ENCODE peak calls at places on chromosomes 11 and 22, in four cellular contexts. One of them, this sample, is unnamed. For H3K9me3, the result is how much of the 10 kb centered on the place peaks cover.

GRCh38 chr22:47553436-47553835 is 791.0 kb downstream of the TBC1D22A start:
- DNase-seq in psoas muscle: no peak
- DNase-seq in astrocyte: no peak
- DNase-seq in aorta: no peak
- DNase-seq in this sample: no peak

GRCh38 chr11:8906629-8907028 is 4.4 kb upstream of the AKIP1 start:
- DNase-seq in psoas muscle: no peak
- DNase-seq in astrocyte: peak
- DNase-seq in aorta: no peak
- DNase-seq in this sample: no peak

GRCh38 chr11:21105196-21105917 is 436.0 kb downstream of the NELL1 start:
- DNase-seq in psoas muscle: no peak
- DNase-seq in astrocyte: no peak
- DNase-seq in aorta: no peak
- DNase-seq in this sample: no peak

GRCh38 chr11:130616578-130616977 is 168.1 kb downstream of the ADAMTS15 start:
- DNase-seq in psoas muscle: no peak
- DNase-seq in astrocyte: no peak
- DNase-seq in aorta: no peak
- DNase-seq in this sample: no peak

GRCh38 chr22:23415490-23415851 is 164.6 kb downstream of the IGLL1 start:
- DNase-seq in psoas muscle: no peak
- DNase-seq in astrocyte: no peak
- DNase-seq in aorta: no peak
- DNase-seq in this sample: peak

GRCh38 chr22:44351685-44352377 is 39.1 kb upstream of the SHISAL1 start:
- DNase-seq in psoas muscle: no peak
- DNase-seq in astrocyte: peak
- DNase-seq in aorta: peak
- DNase-seq in this sample: peak

GRCh38 chr11:62390727-62391126 is 28.1 kb upstream of the SCGB1A1 start:
- DNase-seq in psoas muscle: no peak
- DNase-seq in astrocyte: no peak
- DNase-seq in aorta: no peak
- DNase-seq in this sample: no peak

GRCh38 chr11:10770626-10771254 is 19.7 kb downstream of the CTR9 start:
- DNase-seq in psoas muscle: peak
- DNase-seq in astrocyte: peak
- DNase-seq in aorta: no peak
- DNase-seq in this sample: no peak

GRCh38 chr11:120985718-120986569 is 38.0 kb upstream of the TBCEL start:
- DNase-seq in psoas muscle: peak
- DNase-seq in astrocyte: peak
- DNase-seq in aorta: peak
- DNase-seq in this sample: peak

GRCh38 chr11:35389897-35390462 is 29.4 kb downstream of the SLC1A2 start:
- DNase-seq in psoas muscle: no peak
- DNase-seq in astrocyte: no peak
- DNase-seq in aorta: no peak
- DNase-seq in this sample: no peak

GRCh38 chr11:13291794-13292193 is 14.2 kb downstream of the BMAL1 start:
- DNase-seq in psoas muscle: no peak
- DNase-seq in astrocyte: no peak
- DNase-seq in aorta: no peak
- DNase-seq in this sample: no peak

GRCh38 chr11:61173456-61173855 is 12.2 kb upstream of the VPS37C start:
- DNase-seq in psoas muscle: no peak
- DNase-seq in astrocyte: no peak
- DNase-seq in aorta: no peak
- DNase-seq in this sample: no peak

GRCh38 chr11:34209809-34210208 is 104.4 kb downstream of the NAT10 start:
- DNase-seq in psoas muscle: no peak
- DNase-seq in astrocyte: no peak
- DNase-seq in aorta: no peak
- DNase-seq in this sample: no peak

GRCh38 chr11:3154001-3154599 is 11.0 kb downstream of the OSBPL5 start:
- DNase-seq in psoas muscle: peak
- DNase-seq in astrocyte: peak
- DNase-seq in aorta: peak
- DNase-seq in this sample: peak

GRCh38 chr22:49418341-49418894 is 409.3 kb downstream of the BRD1 start:
- DNase-seq in psoas muscle: no peak
- DNase-seq in astrocyte: no peak
- DNase-seq in aorta: no peak
- DNase-seq in this sample: no peak
- H3K9me3 ChIP-seq in psoas muscle: under half
- H3K9me3 ChIP-seq in astrocyte: under half
- H3K9me3 ChIP-seq in aorta: under half
- H3K9me3 ChIP-seq in this sample: under half

GRCh38 chr11:111541209-111542061 is 915 bp downstream of the LAYN start:
- DNase-seq in psoas muscle: peak
- DNase-seq in astrocyte: peak
- DNase-seq in aorta: peak
- DNase-seq in this sample: no peak
- H3K4me3 ChIP-seq in psoas muscle: peak
- H3K4me3 ChIP-seq in astrocyte: peak
- H3K4me3 ChIP-seq in aorta: peak
- H3K4me3 ChIP-seq in this sample: peak

DNA sequence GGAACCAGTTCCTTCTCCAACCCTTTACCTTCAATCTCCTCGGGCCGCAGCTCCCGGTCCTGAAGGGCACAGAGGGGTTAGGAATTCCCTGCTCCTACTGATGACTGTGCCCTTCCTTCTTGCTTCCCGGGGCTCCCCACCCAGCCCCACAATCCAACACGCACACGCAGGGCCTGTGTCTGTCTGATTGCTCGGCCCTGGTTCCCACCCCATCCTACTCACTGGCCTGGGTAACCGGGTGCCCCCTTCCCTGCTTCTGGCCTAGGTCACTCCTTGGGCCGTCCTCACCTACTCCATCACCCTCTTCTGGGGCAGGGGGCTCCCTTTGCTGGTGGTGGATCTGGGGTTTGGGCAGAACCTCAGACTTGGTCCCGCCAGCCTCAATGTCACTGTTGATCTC is 1.3 kb downstream of the CABP2 start:
- DNase-seq in psoas muscle: no peak
- DNase-seq in astrocyte: no peak
- DNase-seq in aorta: no peak
- DNase-seq in this sample: no peak
- H3K9me3 ChIP-seq in psoas muscle: under half
- H3K9me3 ChIP-seq in astrocyte: under half
- H3K9me3 ChIP-seq in aorta: under half
- H3K9me3 ChIP-seq in this sample: under half

DNA sequence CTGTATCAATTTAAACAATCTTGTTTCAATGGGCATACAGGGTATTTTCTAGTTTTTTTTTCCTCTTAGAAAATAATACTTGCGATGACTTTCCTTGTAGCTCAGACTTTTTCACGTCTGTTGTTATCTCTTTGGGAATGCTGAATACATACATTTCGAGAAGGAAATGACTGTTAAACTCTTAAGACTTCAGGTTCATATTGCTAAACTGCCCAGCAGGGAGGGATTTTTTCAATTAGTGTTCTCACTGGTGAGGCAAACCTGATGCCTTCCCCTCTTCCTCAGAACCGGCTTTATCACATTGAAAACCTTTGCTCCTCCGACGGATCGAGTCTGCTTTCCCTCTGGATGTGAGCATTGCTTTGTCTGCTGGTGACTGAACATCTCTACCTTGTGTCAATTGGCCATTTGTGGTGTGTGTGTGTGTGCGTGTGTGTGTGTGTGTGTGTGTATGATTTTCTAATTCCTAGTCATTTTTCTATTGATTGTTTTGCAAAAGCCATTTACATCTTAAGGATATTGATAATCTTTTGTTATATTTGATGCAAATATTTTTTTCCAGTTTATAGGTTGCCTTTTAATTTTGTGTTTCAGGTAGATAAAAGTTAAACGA is 6.6 kb downstream of the NEAT1 start:
- DNase-seq in psoas muscle: no peak
- DNase-seq in astrocyte: peak
- DNase-seq in aorta: no peak
- DNase-seq in this sample: peak
- H3K4me3 ChIP-seq in psoas muscle: peak
- H3K4me3 ChIP-seq in astrocyte: peak
- H3K4me3 ChIP-seq in aorta: peak
- H3K4me3 ChIP-seq in this sample: peak

GRCh38 chr11:58832246-58832645 is 12.3 kb downstream of the GLYATL2 start:
- DNase-seq in psoas muscle: no peak
- DNase-seq in astrocyte: peak
- DNase-seq in aorta: no peak
- DNase-seq in this sample: no peak

GRCh38 chr11:58830693-58831301 is 13.7 kb downstream of the GLYATL2 start:
- DNase-seq in psoas muscle: no peak
- DNase-seq in astrocyte: no peak
- DNase-seq in aorta: no peak
- DNase-seq in this sample: peak

DNA sequence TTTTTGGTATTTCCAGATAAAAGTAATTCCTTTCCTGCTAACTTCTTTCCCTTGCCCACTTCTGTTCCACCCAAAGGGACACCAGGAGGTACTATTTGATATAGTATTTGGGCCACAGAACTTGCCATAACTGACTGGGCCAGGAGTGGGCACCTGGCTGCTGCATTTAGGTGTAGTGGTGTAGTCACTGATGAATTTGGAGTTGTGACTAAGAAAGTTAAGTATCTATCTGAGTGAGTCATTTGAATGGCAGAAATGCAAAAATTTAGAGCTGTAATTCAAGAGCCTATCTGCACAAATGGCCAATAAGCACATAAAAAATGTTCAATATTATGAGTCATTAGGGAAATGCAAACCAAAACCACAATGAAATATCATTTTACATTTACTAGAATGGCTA is 14.8 kb downstream of the GLYATL2 start:
- DNase-seq in psoas muscle: no peak
- DNase-seq in astrocyte: peak
- DNase-seq in aorta: no peak
- DNase-seq in this sample: no peak
- H3K9me3 ChIP-seq in psoas muscle: under half
- H3K9me3 ChIP-seq in astrocyte: under half
- H3K9me3 ChIP-seq in aorta: under half
- H3K9me3 ChIP-seq in this sample: under half

GRCh38 chr22:42719133-42719532 is 1.5 kb downstream of the A4GALT start:
- DNase-seq in psoas muscle: no peak
- DNase-seq in astrocyte: no peak
- DNase-seq in aorta: no peak
- DNase-seq in this sample: no peak
- H3K4me3 ChIP-seq in psoas muscle: peak
- H3K4me3 ChIP-seq in astrocyte: no peak
- H3K4me3 ChIP-seq in aorta: peak
- H3K4me3 ChIP-seq in this sample: no peak

This sample was measured in left lung.